ENCODE peak calls at places on chromosomes 1 and 21, in six cellular contexts. G is transverse colon, P is stomach, B is GM12878, L is K562, I is sigmoid colon. H is an unnamed sample.

GRCh38 chr1:48684381-48684780 is 92.3 kb downstream of the BEND5 start:
- DNase-seq in G (no peak), P (no peak), B (no peak), L (no peak), I (no peak), H (no peak)

GRCh38 chr21:21463456-21463855 is 465.2 kb downstream of the NCAM2 start:
- DNase-seq in G (no peak), P (no peak), B (no peak), L (no peak), I (no peak), H (no peak)

GRCh38 chr1:1320666-1321448 is 3.6 kb downstream of the INTS11 start:
- DNase-seq in G (no peak), P (no peak), B (no peak), L (no peak), I (no peak), H (no peak)

GRCh38 chr1:78641558-78641957 is 8.1 kb upstream of the IFI44 start:
- DNase-seq in G (no peak), P (no peak), B (no peak), L (no peak), I (no peak), H (no peak)

GRCh38 chr1:92577251-92577895 is 90.6 kb upstream of the GFI1 start:
- DNase-seq in G (no peak), P (no peak), B (no peak), L (no peak), I (no peak), H (no peak)

GRCh38 chr1:42700006-42700405 is 17.8 kb downstream of the YBX1 start:
- DNase-seq in G (no peak), P (no peak), B (no peak), L (no peak), I (no peak), H (no peak)

GRCh38 chr1:56028879-56029278 is 550.5 kb downstream of the PLPP3 start:
- DNase-seq in G (peak; percentile 9), P (no peak), B (no peak), L (no peak), I (no peak), H (no peak)

GRCh38 chr1:28510350-28511223 is 4.7 kb downstream of the RCC1 start:
- DNase-seq in G (no peak), P (no peak), B (no peak), L (peak; percentile 17), I (no peak), H (no peak)

GRCh38 chr1:41221995-41222991 is 19.8 kb downstream of the SCMH1 start:
- DNase-seq in G (no peak), P (no peak), B (no peak), L (no peak), I (no peak), H (no peak)

GRCh38 chr1:114524933-114525332 is 13.9 kb upstream of the TRIM33 start:
- DNase-seq in G (no peak), P (no peak), B (no peak), L (peak; percentile 53), I (no peak), H (no peak)

GRCh38 chr1:160030657-160031367 is 978 bp downstream of the PIGM start:
- DNase-seq in G (peak; percentile 11), P (no peak), B (no peak), L (peak; percentile 43), I (no peak), H (no peak)

GRCh38 chr1:185636848-185637247 is 97.3 kb upstream of the HMCN1 start:
- DNase-seq in G (no peak), P (no peak), B (peak; percentile 91), L (no peak), I (no peak), H (no peak)

GRCh38 chr1:66732407-66733166 is 19.7 kb upstream of the DYNLT5 start:
- DNase-seq in G (no peak), P (no peak), B (no peak), L (no peak), I (no peak), H (no peak)

GRCh38 chr1:9239622-9240401 is 5.2 kb downstream of the H6PD start:
- DNase-seq in G (peak; percentile 69), P (peak; percentile 57), B (no peak), L (no peak), I (peak; percentile 85), H (no peak)

GRCh38 chr1:29682918-29683314 is 446.6 kb downstream of the PTPRU start:
- DNase-seq in G (no peak), P (peak; percentile 46), B (no peak), L (no peak), I (no peak), H (no peak)

GRCh38 chr1:115430717-115431116 is 92.7 kb upstream of the NGF start:
- DNase-seq in G (no peak), P (no peak), B (no peak), L (no peak), I (no peak), H (no peak)

GRCh38 chr1:110667766-110668165 is 7.0 kb downstream of the KCNA3 start:
- DNase-seq in G (no peak), P (no peak), B (no peak), L (no peak), I (no peak), H (no peak)

GRCh38 chr1:246497331-246497915 is 9.7 kb downstream of the SMYD3 start:
- DNase-seq in G (no peak), P (no peak), B (no peak), L (peak; percentile 62), I (no peak), H (no peak)

GRCh38 chr1:68777850-68778249 is 281.0 kb upstream of the DEPDC1 start:
- DNase-seq in G (no peak), P (no peak), B (no peak), L (no peak), I (no peak), H (no peak)

GRCh38 chr1:168783424-168783823 is 54.4 kb upstream of the DPT start:
- DNase-seq in G (no peak), P (no peak), B (no peak), L (no peak), I (no peak), H (no peak)

GRCh38 chr1:203692565-203693470 is 66.2 kb downstream of the ATP2B4 start:
- DNase-seq in G (peak; percentile 75), P (peak; percentile 65), B (no peak), L (peak; percentile 86), I (peak; percentile 96), H (peak; percentile 89)

GRCh38 chr1:224734261-224734935 is 118.3 kb downstream of the CNIH3 start:
- DNase-seq in G (no peak), P (no peak), B (no peak), L (peak; percentile 35), I (no peak), H (no peak)

GRCh38 chr1:192977089-192977706 is 82.0 kb downstream of the UCHL5 start:
- DNase-seq in G (no peak), P (no peak), B (no peak), L (peak; percentile 75), I (no peak), H (no peak)

DNA sequence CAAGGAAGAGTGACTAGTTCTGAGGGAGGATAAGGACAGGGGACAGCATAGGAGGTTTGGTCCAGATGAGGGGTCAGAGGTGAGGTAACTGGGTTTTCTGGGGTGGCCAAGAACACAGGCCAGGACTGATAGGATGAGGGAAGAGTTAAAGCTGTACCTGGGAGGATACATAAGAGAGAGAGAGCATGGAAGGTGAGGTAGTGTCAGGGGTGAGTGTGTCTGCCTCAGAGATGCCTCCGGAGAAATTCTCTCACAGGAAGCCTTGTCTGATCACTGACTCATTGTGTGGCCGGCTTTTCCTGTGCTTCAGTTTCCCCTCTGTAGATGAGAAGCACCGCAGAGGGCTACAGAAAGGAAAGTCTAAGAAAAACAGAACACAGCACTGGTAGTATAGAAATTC is 40.2 kb downstream of the FASLG start:
- DNase-seq in G (peak; percentile 32), P (no peak), B (peak; percentile 17), L (no peak), I (no peak), H (no peak)
- TF ChIP-seq POLR2AphosphoS5 in G (no peak), P (no peak), B (no peak), L (no peak), I (no peak), H (no peak)

GRCh38 chr1:39080884-39081265 is 54.7 kb downstream of the NDUFS5 start:
- DNase-seq in G (no peak), P (no peak), B (no peak), L (peak; percentile 70), I (no peak), H (no peak)
- H3K4me3 ChIP-seq in G (peak overlapping the region; percentile 50), P (peak overlapping the region; percentile 59), B (no peak overlapping the region), L (peak overlapping the region; percentile 19), I (peak overlapping the region; percentile 51), H (peak overlapping the region; percentile 55)

GRCh38 chr1:235073968-235074334 is 54.7 kb downstream of the TOMM20 start:
- DNase-seq in G (peak; percentile 74), P (peak; percentile 87), B (no peak), L (no peak), I (no peak), H (peak; percentile 75)

GRCh38 chr1:235074335-235075120 is 54.1 kb downstream of the TOMM20 start:
- DNase-seq in G (peak; percentile 36), P (peak; percentile 68), B (no peak), L (no peak), I (peak; percentile 77), H (no peak)

GRCh38 chr1:235076504-235077162 is 52.0 kb downstream of the TOMM20 start:
- DNase-seq in G (no peak), P (no peak), B (no peak), L (no peak), I (no peak), H (no peak)

GRCh38 chr1:235075955-235076308 is 52.7 kb downstream of the TOMM20 start:
- DNase-seq in G (no peak), P (no peak), B (no peak), L (no peak), I (no peak), H (no peak)

DNA sequence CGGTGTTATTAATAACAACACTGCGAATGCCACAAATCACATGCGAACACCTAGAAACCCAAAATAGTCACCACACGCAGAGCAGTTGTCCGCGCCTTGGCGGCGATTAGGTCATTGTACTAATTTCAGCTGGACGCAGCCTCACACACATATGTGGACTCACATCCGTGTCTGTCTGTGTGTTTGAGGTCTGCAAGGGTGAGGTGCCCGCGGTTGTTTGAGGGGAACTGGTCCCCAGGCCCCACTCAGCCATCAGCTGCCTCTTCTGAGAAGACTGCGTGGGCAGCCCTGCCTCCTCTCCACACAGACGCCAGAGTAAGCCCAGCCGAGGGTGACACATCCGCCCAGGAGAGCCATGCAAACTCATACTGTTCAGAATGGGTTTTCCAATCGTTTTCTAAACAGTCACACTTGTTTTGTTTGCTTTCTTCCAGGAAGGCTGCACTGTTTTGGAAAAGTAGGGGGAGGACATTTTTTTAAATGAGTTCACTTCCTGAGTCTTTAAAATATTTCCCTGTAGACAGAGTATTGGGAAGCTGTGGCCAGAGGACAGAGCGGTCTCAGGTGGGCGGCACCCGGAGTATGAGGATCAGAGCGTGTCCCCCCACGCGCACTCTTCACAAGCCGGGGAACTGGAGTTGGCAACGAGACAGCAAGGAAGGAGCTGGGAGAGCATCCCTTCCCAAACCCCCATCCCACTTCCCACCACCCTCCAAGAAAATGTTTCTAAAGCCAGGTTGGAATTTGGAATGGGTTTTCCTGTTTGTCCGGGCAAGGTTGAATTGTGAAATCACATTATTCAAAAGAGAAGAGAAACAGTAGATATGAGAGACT is 53.3 kb downstream of the TOMM20 start:
- DNase-seq in G (peak; percentile 58), P (peak; percentile 78), B (peak; percentile 98), L (no peak), I (peak; percentile 81), H (peak; percentile 85)
- TF ChIP-seq EP300 in G (peak; percentile 3), P (no peak), B (peak; percentile 100), L (no peak), I (peak; percentile 40), H (peak; percentile 47)

DNA sequence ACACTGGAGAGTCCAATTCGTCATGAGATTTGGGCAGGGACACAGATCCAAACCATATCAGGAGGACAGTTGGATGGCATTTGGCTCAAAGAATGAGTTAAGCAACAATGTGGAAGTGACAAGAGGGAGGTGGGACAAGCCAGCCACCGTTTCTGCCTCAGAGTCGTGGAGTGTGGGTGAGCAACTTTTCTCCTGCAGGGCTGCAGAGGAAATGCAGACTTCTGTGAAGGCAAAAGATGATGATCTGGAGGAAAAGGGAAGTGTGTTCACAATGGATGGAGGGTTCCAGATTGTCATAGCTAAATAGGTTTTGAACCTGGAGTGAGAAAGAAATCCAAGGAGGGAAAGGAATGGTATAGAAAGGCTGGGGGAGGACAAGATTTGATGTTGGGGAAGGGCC is 16.4 kb upstream of the KANK4 start:
- DNase-seq in G (no peak), P (no peak), B (no peak), L (no peak), I (no peak), H (no peak)
- TF ChIP-seq POLR2AphosphoS5 in G (no peak), P (no peak), B (no peak), L (no peak), I (no peak), H (no peak)

H was measured in upper lobe of left lung.